ENCODE peak calls at places on chromosomes 11 and 22, in eight cellular contexts. G is fibroblast of the aortic adventitia, R is neural crest cell, U is activated T-cell treated with anti-CD3 and anti-CD28 coated beads for 1 hour, L is thoracic aorta, H is PC-3, W is AG20443, D is T-helper 1 cell. X is an unnamed sample.

GRCh38 chr22:42947211-42947990 is 67.5 kb downstream of the PACSIN2 start:
- DNase-seq in G (no peak), R (peak), U (no peak), L (no peak), H (peak), W (no peak), D (no peak), X (peak)

GRCh38 chr11:65983589-65983987 is 18.4 kb downstream of the EIF1AD start:
- DNase-seq in G (no peak), R (no peak), U (no peak), L (no peak), H (no peak), W (no peak), D (no peak), X (no peak)

GRCh38 chr11:62556102-62556871 is 9.7 kb upstream of the AHNAK start:
- DNase-seq in G (peak), R (no peak), U (peak), L (peak), H (peak), W (peak), D (peak), X (peak)

GRCh38 chr11:108654994-108655631 is 9.8 kb upstream of the DDX10 start:
- DNase-seq in G (peak), R (peak), U (peak), L (no peak), H (peak), W (peak), D (no peak), X (peak)

GRCh38 chr11:126702987-126703386 is 297.6 kb downstream of the KIRREL3 start:
- DNase-seq in G (no peak), R (no peak), U (no peak), L (no peak), H (no peak), W (no peak), D (no peak), X (no peak)

GRCh38 chr11:44079376-44079775 is 13.3 kb downstream of the ACCS start:
- DNase-seq in G (no peak), R (no peak), U (no peak), L (no peak), H (no peak), W (no peak), D (no peak), X (no peak)

GRCh38 chr11:8803973-8804372 is 107.0 kb upstream of the AKIP1 start:
- DNase-seq in G (no peak), R (no peak), U (no peak), L (no peak), H (no peak), W (no peak), D (no peak), X (no peak)

GRCh38 chr11:34837246-34837856 is 78.8 kb downstream of the APIP start:
- DNase-seq in G (no peak), R (no peak), U (no peak), L (no peak), H (peak), W (no peak), D (no peak), X (no peak)

GRCh38 chr11:75148436-75148983 is 2.4 kb upstream of the SLCO2B1 start:
- DNase-seq in G (no peak), R (no peak), U (no peak), L (no peak), H (no peak), W (no peak), D (no peak), X (no peak)

GRCh38 chr11:68142028-68142412 is 20.8 kb upstream of the CHKA start:
- DNase-seq in G (no peak), R (no peak), U (peak), L (no peak), H (peak), W (no peak), D (no peak), X (no peak)

GRCh38 chr11:63813563-63814382 is 517 bp downstream of the SPINDOC start:
- DNase-seq in G (peak), R (peak), U (peak), L (no peak), H (peak), W (peak), D (peak), X (peak)

GRCh38 chr11:75505966-75506692 is 19.6 kb downstream of the GDPD5 start:
- DNase-seq in G (no peak), R (no peak), U (no peak), L (no peak), H (no peak), W (no peak), D (no peak), X (no peak)

GRCh38 chr11:8757533-8757932 is 74.9 kb downstream of the RPL27A start:
- DNase-seq in G (no peak), R (no peak), U (no peak), L (no peak), H (no peak), W (no peak), D (no peak), X (no peak)

GRCh38 chr11:13098890-13099289 is 89.8 kb downstream of the RASSF10 start:
- DNase-seq in G (no peak), R (no peak), U (no peak), L (no peak), H (no peak), W (no peak), D (no peak), X (peak)

GRCh38 chr11:57072640-57073039 is 83.9 kb downstream of the OR5AK2 start:
- DNase-seq in G (peak), R (no peak), U (no peak), L (no peak), H (peak), W (peak), D (no peak), X (peak)

GRCh38 chr11:7657306-7658025 is 15.8 kb downstream of the CYB5R2 start:
- DNase-seq in G (peak), R (no peak), U (no peak), L (no peak), H (peak), W (peak), D (no peak), X (peak)

GRCh38 chr22:30182833-30183232 is 63.7 kb downstream of the LIF start:
- DNase-seq in G (no peak), R (no peak), U (no peak), L (no peak), H (no peak), W (no peak), D (no peak), X (no peak)

GRCh38 chr11:31487848-31488247 is 21.6 kb downstream of the IMMP1L start:
- DNase-seq in G (peak), R (peak), U (no peak), L (no peak), H (peak), W (peak), D (no peak), X (peak)

GRCh38 chr11:128205796-128206195 is 381.6 kb downstream of the ETS1 start:
- DNase-seq in G (no peak), R (no peak), U (no peak), L (no peak), H (peak), W (no peak), D (no peak), X (peak)

GRCh38 chr22:19193879-19194278 is 15.3 kb upstream of the SLC25A1 start:
- DNase-seq in G (no peak), R (no peak), U (no peak), L (no peak), H (no peak), W (no peak), D (no peak), X (no peak)

GRCh38 chr11:134152692-134153091 is 71.1 kb downstream of the NCAPD3 start:
- DNase-seq in G (no peak), R (no peak), U (no peak), L (no peak), H (no peak), W (no peak), D (no peak), X (no peak)

GRCh38 chr11:126444072-126444471 is 88.6 kb downstream of the ST3GAL4 start:
- DNase-seq in G (no peak), R (no peak), U (no peak), L (no peak), H (no peak), W (no peak), D (no peak), X (no peak)

GRCh38 chr22:48588151-48588880 is 1239.4 kb downstream of the BRD1 start:
- DNase-seq in G (no peak), R (no peak), U (no peak), L (no peak), H (no peak), W (no peak), D (no peak), X (no peak)

GRCh38 chr11:124920870-124921609 is 2.0 kb downstream of the HEPN1 start:
- DNase-seq in G (peak), R (peak), U (peak), L (no peak), H (no peak), W (peak), D (peak), X (peak)

GRCh38 chr22:25781801-25782200 is 39.8 kb downstream of the MYO18B start:
- DNase-seq in G (no peak), R (no peak), U (no peak), L (no peak), H (no peak), W (no peak), D (no peak), X (no peak)

GRCh38 chr11:76664578-76665061 is 5.9 kb downstream of the LRRC32 start:
- DNase-seq in G (no peak), R (no peak), U (no peak), L (no peak), H (no peak), W (no peak), D (no peak), X (no peak)

GRCh38 chr11:118142809-118143208 is 9.8 kb downstream of the SCN4B start:
- DNase-seq in G (no peak), R (no peak), U (no peak), L (no peak), H (peak), W (no peak), D (no peak), X (no peak)

GRCh38 chr11:1835671-1836010 is 851 bp downstream of the SYT8 start:
- DNase-seq in G (no peak), R (no peak), U (no peak), L (no peak), H (no peak), W (no peak), D (no peak), X (no peak)

X was measured in mammary epithelial cell.